ENCODE peak calls at places on chromosomes 11 and 22, in five cellular contexts. H, Q, G, K and F are unnamed samples.

GRCh38 chr11:76327756-76328388 is 53.1 kb downstream of the THAP12 start:
- DNase-seq in H (no peak), Q (no peak), G (no peak), K (no peak), F (no peak)

GRCh38 chr22:19550382-19550781 is 26.2 kb upstream of the CLDN5 start:
- DNase-seq in H (no peak), Q (no peak), G (no peak), K (no peak), F (no peak)

GRCh38 chr11:2790581-2790925 is 90.8 kb upstream of the KCNQ1OT1 start:
- DNase-seq in H (no peak), Q (no peak), G (no peak), K (peak; percentile 9), F (no peak)

GRCh38 chr11:93169950-93170561 is 27.7 kb downstream of the SLC36A4 start:
- DNase-seq in H (no peak), Q (peak; percentile 62), G (no peak), K (no peak), F (no peak)

GRCh38 chr11:64848779-64849599 is 4.5 kb upstream of the CDC42BPG start:
- DNase-seq in H (no peak), Q (no peak), G (peak; percentile 82), K (no peak), F (no peak)

GRCh38 chr11:94968334-94968958 is 4.9 kb downstream of the CWC15 start:
- DNase-seq in H (no peak), Q (peak; percentile 60), G (no peak), K (no peak), F (no peak)

GRCh38 chr11:17951685-17952388 is 61.0 kb downstream of the SERGEF start:
- DNase-seq in H (no peak), Q (no peak), G (no peak), K (no peak), F (no peak)

GRCh38 chr22:24567668-24568067 is 11.9 kb downstream of the SNRPD3 start:
- DNase-seq in H (no peak), Q (no peak), G (no peak), K (no peak), F (no peak)

GRCh38 chr11:61277186-61277972 is 17.7 kb downstream of the VWCE start:
- DNase-seq in H (no peak), Q (no peak), G (no peak), K (no peak), F (no peak)

GRCh38 chr11:102994101-102994500 is 38.6 kb upstream of the MMP13 start:
- DNase-seq in H (no peak), Q (peak; percentile 18), G (no peak), K (no peak), F (no peak)

GRCh38 chr11:702731-703461 is 3.1 kb upstream of the EPS8L2 start:
- DNase-seq in H (no peak), Q (no peak), G (peak; percentile 70), K (no peak), F (peak; percentile 60)

GRCh38 chr11:86264649-86265048 is 20.1 kb downstream of the EED start:
- DNase-seq in H (no peak), Q (no peak), G (no peak), K (no peak), F (no peak)

GRCh38 chr11:92298238-92298565 is 73.6 kb downstream of the FAT3 start:
- DNase-seq in H (no peak), Q (no peak), G (no peak), K (no peak), F (no peak)

GRCh38 chr11:65133724-65134123 is 595 bp downstream of the SYVN1 start:
- DNase-seq in H (no peak), Q (no peak), G (no peak), K (peak; percentile 36), F (no peak)

GRCh38 chr11:74534216-74534615 is 40.7 kb upstream of the LIPT2 start:
- DNase-seq in H (no peak), Q (no peak), G (no peak), K (no peak), F (no peak)

GRCh38 chr11:65187971-65188461 is 6.3 kb downstream of the CAPN1 start:
- DNase-seq in H (no peak), Q (no peak), G (no peak), K (no peak), F (no peak)

GRCh38 chr11:33575311-33575710 is 125.3 kb downstream of the C11orf91 start:
- DNase-seq in H (no peak), Q (no peak), G (no peak), K (no peak), F (no peak)

GRCh38 chr11:62889484-62890437 is 9.1 kb downstream of the SLC3A2 start:
- DNase-seq in H (peak; percentile 26), Q (peak; percentile 23), G (no peak), K (peak; percentile 60), F (no peak)

GRCh38 chr11:1070594-1071462 is 3.8 kb upstream of the MUC2 start:
- DNase-seq in H (no peak), Q (no peak), G (peak; percentile 36), K (peak; percentile 9), F (no peak)

GRCh38 chr11:34331736-34332135 is 26.1 kb downstream of the ABTB2 start:
- DNase-seq in H (peak; percentile 61), Q (no peak), G (no peak), K (no peak), F (no peak)

GRCh38 chr11:73582636-73583035 is 15.3 kb downstream of the FAM168A start:
- DNase-seq in H (no peak), Q (no peak), G (no peak), K (no peak), F (no peak)

GRCh38 chr22:39941661-39942060 is 18.5 kb upstream of the TMA7B start:
- DNase-seq in H (no peak), Q (no peak), G (no peak), K (no peak), F (no peak)

GRCh38 chr11:113176971-113177370 is 137.4 kb upstream of the TTC12 start:
- DNase-seq in H (no peak), Q (no peak), G (no peak), K (no peak), F (no peak)

GRCh38 chr11:131652231-131652630 is 281.8 kb downstream of the NTM start:
- DNase-seq in H (no peak), Q (no peak), G (no peak), K (no peak), F (no peak)

GRCh38 chr22:50568626-50569025 is 5.9 kb upstream of the SYCE3 start:
- DNase-seq in H (no peak), Q (no peak), G (no peak), K (no peak), F (no peak)

GRCh38 chr22:50567721-50568252 is 5.1 kb upstream of the SYCE3 start:
- DNase-seq in H (no peak), Q (no peak), G (no peak), K (no peak), F (no peak)

GRCh38 chr22:50570861-50571260 is 7.4 kb downstream of the CPT1B start:
- DNase-seq in H (no peak), Q (no peak), G (no peak), K (no peak), F (no peak)

GRCh38 chr22:50569896-50570535 is 7.3 kb upstream of the SYCE3 start:
- DNase-seq in H (no peak), Q (no peak), G (no peak), K (no peak), F (no peak)

DNA sequence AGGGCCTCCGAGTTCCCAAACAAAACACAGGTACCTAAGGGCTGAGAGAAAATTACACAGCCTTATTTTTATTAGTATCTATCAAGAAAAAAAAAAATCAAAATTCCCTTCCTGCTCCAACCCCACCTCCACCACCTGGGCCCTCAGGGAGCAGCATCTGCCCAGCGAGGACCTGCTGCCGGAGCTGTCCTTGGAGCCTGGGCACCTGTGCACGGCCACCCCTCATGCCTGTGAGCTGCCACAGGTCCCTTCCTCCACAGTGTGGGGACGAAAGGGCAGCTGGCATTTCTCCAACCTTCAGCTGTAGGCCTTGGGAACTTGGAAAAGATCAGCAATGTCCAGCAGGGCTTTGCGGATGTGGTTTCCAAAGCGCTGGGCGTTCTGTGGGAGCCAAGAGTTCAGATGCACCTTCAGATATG is 6.3 kb upstream of the SYCE3 start:
- DNase-seq in H (no peak), Q (no peak), G (no peak), K (no peak), F (no peak)
- TF ChIP-seq POLR2A in H (no peak), Q (no peak), G (no peak), K (no peak), F (no peak)

DNA sequence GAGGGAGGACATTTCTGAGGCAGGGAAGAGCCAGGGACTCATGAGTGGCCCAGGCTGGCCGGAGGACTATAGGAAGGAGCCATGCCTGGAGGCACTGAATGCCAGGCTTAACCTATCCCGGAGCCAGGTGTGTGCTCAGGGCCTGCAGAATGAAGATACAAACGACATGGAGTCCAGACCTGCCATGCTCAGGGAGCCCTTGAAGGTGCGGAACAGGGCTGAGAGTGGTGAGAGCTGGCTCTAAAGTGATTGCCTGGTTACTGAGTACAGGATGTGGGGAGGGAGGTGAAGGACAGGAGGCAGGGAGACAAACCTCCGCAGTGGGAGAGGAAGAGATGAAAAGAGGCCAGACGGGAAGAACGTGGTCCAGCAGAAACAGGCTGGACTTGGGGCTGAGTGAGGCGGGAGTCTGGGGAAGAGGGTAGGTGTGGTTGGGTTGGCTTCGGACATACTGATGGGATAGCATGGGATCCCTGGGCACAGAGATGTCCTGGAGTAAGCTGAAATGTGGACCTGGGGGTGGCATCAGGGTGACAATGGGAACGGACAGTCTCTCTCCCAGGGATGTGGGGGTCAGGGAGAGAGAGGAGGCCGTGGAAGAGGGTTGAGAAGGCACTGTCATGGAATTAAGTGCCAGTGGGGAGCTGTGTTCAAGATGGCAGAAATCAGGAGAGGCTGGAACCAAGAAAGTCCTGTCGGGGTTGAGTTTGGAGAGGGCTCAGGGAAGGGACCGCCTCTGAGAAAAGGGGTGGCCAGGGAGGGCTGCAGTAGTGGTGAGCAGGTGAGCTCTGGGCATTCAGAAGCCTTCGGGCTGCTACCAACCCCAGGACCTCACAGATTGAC is 1.5 kb upstream of the ANKRD13D start:
- DNase-seq in H (no peak), Q (no peak), G (no peak), K (no peak), F (no peak)
- TF ChIP-seq POLR2A in H (no peak), Q (no peak), G (no peak), K (no peak), F (no peak)

GRCh38 chr22:38347181-38347943 is 30.1 kb upstream of the CSNK1E start:
- DNase-seq in H (no peak), Q (no peak), G (no peak), K (no peak), F (no peak)
- TF ChIP-seq POLR2A in H (no peak), Q (no peak), G (no peak), K (no peak), F (no peak)

GRCh38 chr22:27580311-27580897 is 221.2 kb downstream of the MN1 start:
- DNase-seq in H (no peak), Q (no peak), G (no peak), K (no peak), F (peak; percentile 27)

GRCh38 chr22:27581241-27581640 is 220.3 kb downstream of the MN1 start:
- DNase-seq in H (no peak), Q (no peak), G (no peak), K (no peak), F (no peak)

GRCh38 chr22:27578937-27579617 is 222.5 kb downstream of the MN1 start:
- DNase-seq in H (no peak), Q (no peak), G (no peak), K (no peak), F (no peak)

GRCh38 chr22:27583930-27584329 is 217.6 kb downstream of the MN1 start:
- DNase-seq in H (no peak), Q (no peak), G (no peak), K (no peak), F (no peak)

DNA sequence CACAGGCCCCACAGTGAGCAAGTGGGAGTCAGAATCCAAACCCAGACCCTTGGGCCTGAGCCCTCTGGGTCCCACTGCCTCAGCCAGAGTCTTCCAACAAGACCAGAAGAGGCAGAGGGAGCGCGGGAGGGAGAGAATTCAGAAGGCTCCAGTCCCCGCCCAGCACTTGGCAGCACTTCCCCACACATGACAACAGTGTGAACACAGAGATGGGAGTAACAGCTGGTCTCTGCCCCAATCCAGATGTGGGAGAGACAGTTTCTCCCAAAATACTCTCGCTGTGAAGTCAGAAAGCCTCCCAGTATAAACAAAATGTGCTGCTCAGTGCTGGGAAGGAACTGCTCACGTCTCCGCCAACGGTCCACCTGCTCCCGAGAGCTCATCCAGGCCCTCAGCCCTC is 219.9 kb downstream of the MN1 start:
- DNase-seq in H (no peak), Q (peak; percentile 17), G (no peak), K (peak; percentile 77), F (no peak)
- TF ChIP-seq POLR2A in H (no peak), Q (no peak), G (no peak), K (no peak), F (no peak)